ENCODE peak calls at places on chromosomes 12 and 14, in nine cellular contexts. T is astrocyte of the spinal cord; Y is CD4-positive, CD25-positive, alpha-beta regulatory T cell; U is mesothelial cell of epicardium; R is GM10248; H is pancreas; V is stimulated activated CD4-positive, alpha-beta T cell treated with anti-CD3 and anti-CD28 coated beads, Interleukin-2, amount 100 ng/mL, for 48 hours; N is AG04450; Q is sciatic nerve. I is an unnamed sample.

GRCh38 chr12:124745468-124745890 is 118.2 kb downstream of the SCARB1 start:
- DNase-seq in T (no peak), R (no peak), H (no peak), N (no peak), Q (no peak), U (no peak), Y (no peak), V (no peak), I (no peak)

GRCh38 chr12:47775100-47775911 is 2.3 kb downstream of the SLC48A1 start:
- DNase-seq in Y (no peak), N (no peak), V (no peak), Q (no peak), U (no peak), T (no peak), R (no peak), H (no peak), I (peak; percentile 37)

GRCh38 chr12:5088586-5089264 is 45.0 kb downstream of the KCNA5 start:
- DNase-seq in V (no peak), R (no peak), U (no peak), N (peak; percentile 78), Q (no peak), T (peak; percentile 78), H (no peak), Y (no peak), I (no peak)

GRCh38 chr14:102215522-102216250 is 76.0 kb downstream of the WDR20 start:
- DNase-seq in Q (no peak), U (no peak), Y (no peak), V (no peak), H (no peak), T (peak; percentile 32), N (no peak), R (no peak), I (peak; percentile 72)

GRCh38 chr12:52029686-52030085 is 21.6 kb upstream of the NR4A1 start:
- DNase-seq in H (no peak), T (peak; percentile 81), N (no peak), R (no peak), Y (no peak), Q (no peak), V (no peak), U (no peak), I (peak; percentile 72)

GRCh38 chr12:124824195-124824594 is 39.5 kb downstream of the SCARB1 start:
- DNase-seq in V (no peak), R (no peak), N (no peak), Y (no peak), Q (no peak), H (no peak), T (no peak), U (no peak), I (no peak)

GRCh38 chr12:122116707-122117535 is 38.4 kb downstream of the MLXIP start:
- DNase-seq in N (no peak), T (no peak), Y (no peak), R (no peak), U (no peak), Q (no peak), V (no peak), H (peak; percentile 47), I (no peak)

GRCh38 chr14:80867798-80868197 is 73.7 kb downstream of the CEP128 start:
- DNase-seq in Y (no peak), U (no peak), T (no peak), N (no peak), Q (no peak), R (no peak), V (no peak), H (no peak), I (no peak)

GRCh38 chr12:127903146-127903545 is 363.8 kb upstream of the TMEM132C start:
- DNase-seq in Q (no peak), H (no peak), R (no peak), T (peak; percentile 62), N (no peak), V (no peak), U (no peak), Y (no peak), I (no peak)

GRCh38 chr12:132137483-132138125 is 6.5 kb downstream of the DDX51 start:
- DNase-seq in V (no peak), N (no peak), Y (no peak), H (no peak), T (no peak), U (no peak), R (no peak), Q (no peak), I (no peak)

GRCh38 chr12:110281549-110282342 is 699 bp downstream of the ATP2A2 start:
- DNase-seq in N (no peak), U (peak; percentile 55), H (peak; percentile 62), V (peak; percentile 43), R (peak; percentile 72), Y (peak; percentile 52), T (peak; percentile 58), Q (peak; percentile 67), I (peak; percentile 68)

GRCh38 chr12:50923361-50924130 is 28.8 kb upstream of the HIGD1C start:
- DNase-seq in Y (no peak), Q (no peak), N (no peak), V (no peak), R (no peak), U (no peak), H (no peak), T (no peak), I (no peak)

GRCh38 chr14:78228702-78229327 is 58.6 kb downstream of the NRXN3 start:
- DNase-seq in U (no peak), N (no peak), Y (no peak), Q (no peak), V (no peak), H (no peak), R (no peak), T (no peak), I (no peak)

GRCh38 chr12:3928538-3929220 is 55.5 kb upstream of the PARP11 start:
- DNase-seq in Y (no peak), H (no peak), N (no peak), V (no peak), U (peak; percentile 43), Q (no peak), T (no peak), R (peak; percentile 27), I (no peak)

GRCh38 chr14:91140672-91141071 is 26.8 kb downstream of the DGLUCY start:
- DNase-seq in R (no peak), V (no peak), T (peak; percentile 22), Q (no peak), H (no peak), U (no peak), N (no peak), Y (no peak), I (no peak)

GRCh38 chr14:105292810-105293711 is 7.7 kb downstream of the BRF1 start:
- DNase-seq in N (no peak), T (no peak), R (no peak), Q (no peak), V (peak; percentile 43), Y (peak; percentile 51), U (no peak), H (no peak), I (no peak)

GRCh38 chr12:122203301-122203967 is at the start of gene B3GNT4:
- DNase-seq in N (no peak), R (peak; percentile 73), Q (peak; percentile 69), H (peak; percentile 67), V (peak; percentile 60), Y (peak; percentile 48), T (peak; percentile 35), U (peak; percentile 67), I (peak; percentile 74)

GRCh38 chr14:61838661-61839060 is 76.4 kb downstream of the SNAPC1 start:
- DNase-seq in Y (no peak), T (peak; percentile 12), N (no peak), H (no peak), U (no peak), Q (no peak), V (no peak), R (no peak), I (no peak)

GRCh38 chr14:31932675-31933074 is 144.4 kb upstream of the ARHGAP5 start:
- DNase-seq in V (no peak), R (no peak), Q (no peak), N (no peak), T (no peak), U (no peak), H (no peak), Y (no peak), I (no peak)

GRCh38 chr14:24366664-24367505 is 1.1 kb upstream of the NFATC4 start:
- DNase-seq in Q (peak; percentile 94), R (peak; percentile 91), Y (peak; percentile 24), U (peak; percentile 88), N (peak; percentile 83), T (peak; percentile 97), V (no peak), H (peak; percentile 93), I (peak; percentile 93)

GRCh38 chr14:55272922-55273321 is 1.7 kb downstream of the FBXO34 start:
- DNase-seq in V (no peak), H (no peak), U (no peak), T (no peak), N (no peak), R (no peak), Q (no peak), Y (no peak), I (no peak)

GRCh38 chr14:105013150-105013787 is 7.6 kb downstream of the CDCA4 start:
- DNase-seq in H (no peak), R (peak; percentile 22), Y (no peak), V (no peak), T (no peak), U (no peak), Q (no peak), N (no peak), I (peak; percentile 73)

GRCh38 chr12:4505381-4505986 is 33.2 kb upstream of the RAD51AP1 start:
- DNase-seq in U (no peak), V (no peak), Y (no peak), Q (no peak), N (no peak), H (no peak), T (peak; percentile 73), R (no peak), I (no peak)

GRCh38 chr12:88298761-88299242 is 156.7 kb downstream of the TMTC3 start:
- DNase-seq in Y (peak; percentile 9), T (peak; percentile 88), Q (no peak), H (no peak), R (no peak), V (peak; percentile 3), N (no peak), U (no peak), I (no peak)

GRCh38 chr14:28116716-28117115 is 649.9 kb upstream of the FOXG1 start:
- DNase-seq in Y (no peak), R (no peak), H (no peak), Q (no peak), N (no peak), U (no peak), T (no peak), V (no peak), I (no peak)

GRCh38 chr14:92680781-92681650 is 67.4 kb downstream of the LGMN start:
- DNase-seq in N (peak; percentile 45), Q (peak; percentile 84), V (peak; percentile 70), R (peak; percentile 81), Y (peak; percentile 78), T (peak; percentile 77), U (peak; percentile 77), H (peak; percentile 67), I (peak; percentile 87)

GRCh38 chr12:18798445-18799139 is 60.7 kb downstream of the CAPZA3 start:
- DNase-seq in U (no peak), N (no peak), V (no peak), T (peak; percentile 20), Q (no peak), Y (no peak), R (no peak), H (no peak), I (no peak)

GRCh38 chr12:13986031-13986430 is 4.6 kb upstream of the GRIN2B start:
- DNase-seq in H (no peak), T (no peak), U (no peak), N (no peak), V (no peak), Q (no peak), R (no peak), Y (no peak), I (no peak)

GRCh38 chr12:76777765-76778216 is 13.9 kb downstream of the ZDHHC17 start:
- DNase-seq in V (no peak), H (no peak), Q (no peak), T (no peak), R (peak; percentile 51), N (no peak), U (no peak), Y (peak; percentile 16), I (no peak)

GRCh38 chr14:58703149-58703509 is 65.4 kb downstream of the DACT1 start:
- DNase-seq in Y (no peak), R (no peak), T (no peak), Q (no peak), V (no peak), N (no peak), U (no peak), H (no peak), I (no peak)

GRCh38 chr12:63068857-63069442 is 82.1 kb downstream of the AVPR1A start:
- DNase-seq in R (no peak), T (peak; percentile 86), Y (peak; percentile 27), Q (no peak), N (peak; percentile 34), H (peak; percentile 9), V (no peak), U (no peak), I (no peak)